ENCODE peak calls at places on chromosomes 12 and 14, in seven cellular contexts. H, D, Q, R, T, W and S are unnamed samples. For H3K4me1, the result is how much of the 10 kb centered on the place peaks cover.

GRCh38 chr14:98177551-98177950 is 1094.4 kb downstream of the BCL11B start:
- DNase-seq in H (peak), D (no peak), Q (no peak), R (no peak), T (no peak), W (no peak), S (no peak)

GRCh38 chr12:81375969-81376368 is 298.1 kb downstream of the ACSS3 start:
- DNase-seq in H (no peak), D (no peak), Q (no peak), R (no peak), T (no peak), W (no peak), S (no peak)

GRCh38 chr14:89337912-89338311 is 79.1 kb downstream of the FOXN3 start:
- DNase-seq in H (no peak), D (peak), Q (no peak), R (no peak), T (no peak), W (peak), S (peak)

GRCh38 chr14:103031956-103032355 is 25.4 kb downstream of the CDC42BPB start:
- DNase-seq in H (no peak), D (no peak), Q (no peak), R (no peak), T (peak), W (peak), S (peak)

GRCh38 chr12:29741342-29742241 is 42.1 kb downstream of the TMTC1 start:
- DNase-seq in H (no peak), D (no peak), Q (no peak), R (no peak), T (peak), W (no peak), S (peak)

GRCh38 chr12:117563007-117563406 is 201.6 kb upstream of the NOS1 start:
- DNase-seq in H (no peak), D (no peak), Q (no peak), R (no peak), T (no peak), W (no peak), S (no peak)

GRCh38 chr12:82090188-82090587 is 268.0 kb downstream of the CCDC59 start:
- DNase-seq in H (no peak), D (no peak), Q (no peak), R (no peak), T (no peak), W (no peak), S (no peak)

GRCh38 chr12:49824886-49825285 is 3.3 kb downstream of the NCKAP5L start:
- DNase-seq in H (no peak), D (no peak), Q (no peak), R (no peak), T (peak), W (peak), S (no peak)

GRCh38 chr12:68240079-68240478 is 13.3 kb downstream of the IL22 start:
- DNase-seq in H (no peak), D (no peak), Q (no peak), R (no peak), T (peak), W (peak), S (no peak)

GRCh38 chr14:61671086-61671485 is 24.2 kb upstream of the HIF1A start:
- DNase-seq in H (peak), D (no peak), Q (no peak), R (no peak), T (peak), W (no peak), S (peak)

GRCh38 chr12:124270671-124271070 is 24.2 kb upstream of the RFLNA start:
- DNase-seq in H (no peak), D (no peak), Q (no peak), R (no peak), T (no peak), W (no peak), S (no peak)

GRCh38 chr12:64733857-64734256 is 25.3 kb downstream of the GNS start:
- DNase-seq in H (no peak), D (no peak), Q (no peak), R (no peak), T (peak), W (peak), S (peak)

GRCh38 chr14:81147140-81147897 is 73.4 kb downstream of the GTF2A1 start:
- DNase-seq in H (no peak), D (no peak), Q (no peak), R (no peak), T (no peak), W (no peak), S (no peak)

GRCh38 chr12:119780786-119781434 is 96.2 kb downstream of the CIT start:
- DNase-seq in H (no peak), D (no peak), Q (no peak), R (no peak), T (peak), W (peak), S (peak)

GRCh38 chr14:37213016-37213415 is 15.3 kb downstream of the MIPOL1 start:
- DNase-seq in H (no peak), D (no peak), Q (no peak), R (no peak), T (peak), W (no peak), S (no peak)

GRCh38 chr12:7679251-7680045 is 13.7 kb upstream of the APOBEC1 start:
- DNase-seq in H (no peak), D (no peak), Q (no peak), R (no peak), T (peak), W (no peak), S (no peak)

GRCh38 chr12:103518899-103519298 is 23.1 kb upstream of the C12orf42 start:
- DNase-seq in H (no peak), D (no peak), Q (no peak), R (no peak), T (no peak), W (no peak), S (no peak)

GRCh38 chr12:29795715-29796114 is 12.0 kb upstream of the TMTC1 start:
- DNase-seq in H (no peak), D (no peak), Q (no peak), R (no peak), T (no peak), W (no peak), S (no peak)

GRCh38 chr14:24852312-24853060 is 197.5 kb downstream of the STXBP6 start:
- DNase-seq in H (no peak), D (no peak), Q (no peak), R (no peak), T (no peak), W (no peak), S (no peak)

GRCh38 chr12:16238661-16239060 is 38.8 kb downstream of the SLC15A5 start:
- DNase-seq in H (no peak), D (no peak), Q (no peak), R (no peak), T (no peak), W (no peak), S (no peak)

GRCh38 chr14:51155331-51155730 is 60.4 kb upstream of the TRIM9 start:
- DNase-seq in H (no peak), D (no peak), Q (no peak), R (no peak), T (no peak), W (no peak), S (no peak)

GRCh38 chr14:74278080-74278479 is 24.7 kb downstream of the ABCD4 start:
- DNase-seq in H (no peak), D (no peak), Q (no peak), R (no peak), T (no peak), W (no peak), S (no peak)

GRCh38 chr12:2688381-2688881 is 106.3 kb upstream of the FKBP4 start:
- DNase-seq in H (no peak), D (no peak), Q (no peak), R (no peak), T (no peak), W (no peak), S (no peak)

GRCh38 chr12:87812030-87812429 is 217.2 kb downstream of the C12orf50 start:
- DNase-seq in H (no peak), D (no peak), Q (no peak), R (no peak), T (no peak), W (no peak), S (no peak)

GRCh38 chr12:10621278-10621677 is 7.9 kb upstream of the MAGOHB start:
- DNase-seq in H (no peak), D (no peak), Q (no peak), R (no peak), T (no peak), W (no peak), S (no peak)

GRCh38 chr14:83425138-83425537 is 1891.5 kb upstream of the SEL1L start:
- DNase-seq in H (no peak), D (no peak), Q (no peak), R (no peak), T (no peak), W (no peak), S (no peak)

GRCh38 chr12:51591020-51591901 is at the start of gene SCN8A:
- DNase-seq in H (peak), D (no peak), Q (no peak), R (peak), T (peak), W (peak), S (peak)

GRCh38 chr12:79563021-79563739 is 127.6 kb downstream of the PAWR start:
- DNase-seq in H (no peak), D (no peak), Q (no peak), R (no peak), T (no peak), W (no peak), S (no peak)

GRCh38 chr14:22865424-22866215 is 5.9 kb upstream of the LRP10 start:
- DNase-seq in H (no peak), D (no peak), Q (no peak), R (no peak), T (no peak), W (no peak), S (no peak)

GRCh38 chr12:114611145-114612018 is 72.6 kb downstream of the TBX3 start:
- DNase-seq in H (no peak), D (no peak), Q (no peak), R (no peak), T (no peak), W (no peak), S (no peak)

GRCh38 chr12:65232490-65233077 is 45.9 kb upstream of the MSRB3 start:
- DNase-seq in H (no peak), D (no peak), Q (no peak), R (no peak), T (peak), W (no peak), S (no peak)

GRCh38 chr12:12985817-12986408 is 14.2 kb downstream of the HEBP1 start:
- DNase-seq in H (no peak), D (no peak), Q (no peak), R (no peak), T (peak), W (no peak), S (peak)

GRCh38 chr14:61866932-61867920 is 105.0 kb downstream of the SNAPC1 start:
- DNase-seq in H (no peak), D (no peak), Q (no peak), R (no peak), T (no peak), W (no peak), S (no peak)

GRCh38 chr12:129310346-129310745 is 457.1 kb downstream of the GLT1D1 start:
- DNase-seq in H (no peak), D (no peak), Q (no peak), R (no peak), T (no peak), W (no peak), S (no peak)

GRCh38 chr12:76790564-76791552 is 26.9 kb downstream of the ZDHHC17 start:
- DNase-seq in H (no peak), D (no peak), Q (no peak), R (no peak), T (peak), W (no peak), S (peak)

GRCh38 chr14:35336171-35337073 is 44.2 kb downstream of the PSMA6 start:
- DNase-seq in H (no peak), D (peak), Q (peak), R (peak), T (peak), W (peak), S (peak)

GRCh38 chr14:22532345-22533056 is 56.5 kb downstream of the DAD1 start:
- DNase-seq in H (no peak), D (no peak), Q (no peak), R (no peak), T (no peak), W (no peak), S (peak)

GRCh38 chr14:73761621-73762355 is 47.6 kb upstream of the PNMA1 start:
- DNase-seq in H (peak), D (no peak), Q (no peak), R (no peak), T (no peak), W (no peak), S (no peak)

DNA sequence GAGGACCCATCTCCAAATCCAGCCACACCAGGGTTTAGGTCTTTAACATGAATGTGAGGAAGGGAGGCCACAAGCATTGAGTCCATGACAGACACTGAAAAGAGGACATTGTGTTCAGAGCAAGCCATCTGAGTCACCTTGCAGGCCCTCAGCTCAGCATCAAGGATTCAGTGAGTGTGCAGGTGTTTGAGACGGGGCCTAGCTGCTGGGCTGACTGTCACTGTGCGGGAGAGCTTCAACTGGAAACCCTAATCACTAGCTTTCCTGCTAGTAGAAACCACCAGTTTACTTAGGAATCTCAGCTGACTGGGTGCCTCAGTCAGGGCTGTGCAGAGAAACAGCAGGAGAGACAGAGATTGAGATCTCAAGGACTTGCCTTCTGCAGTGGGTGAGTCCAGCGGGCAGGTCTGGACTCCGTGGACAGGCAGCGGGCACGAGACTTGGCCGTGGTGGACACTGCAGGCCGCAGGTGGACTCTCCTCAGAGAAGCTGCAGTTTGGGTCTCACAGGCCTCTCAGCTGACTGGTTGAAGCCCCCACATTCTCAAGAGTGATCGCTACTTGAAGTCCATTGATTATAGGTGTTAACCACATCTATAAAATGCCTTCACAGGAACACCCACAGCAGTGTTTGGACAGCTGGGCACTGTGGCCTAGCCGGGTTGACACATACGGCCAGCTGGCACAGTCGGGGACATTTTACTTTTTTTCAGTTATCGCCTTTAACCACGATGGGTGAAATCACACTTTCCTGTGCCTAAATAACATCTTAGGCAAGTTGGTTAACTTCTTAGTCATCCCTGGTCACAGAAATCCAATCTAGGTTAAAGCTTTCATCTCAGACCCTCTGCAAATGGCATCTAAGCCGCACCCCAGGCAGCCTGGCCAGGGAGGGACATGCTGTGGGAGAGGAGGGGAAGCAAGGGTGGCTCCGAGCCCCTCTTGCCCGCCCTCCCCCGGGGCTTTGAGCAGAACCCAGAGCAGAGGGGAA is 85.9 kb upstream of the DYNC1H1 start:
- DNase-seq in H (no peak), D (no peak), Q (no peak), R (no peak), T (no peak), W (peak), S (no peak)
- H3K4me1 ChIP-seq in H (half or more), D (under half), Q (under half), R (under half), T (under half), W (half or more), S (under half)

GRCh38 chr12:107032266-107032665 is 45.3 kb upstream of the MTERF2 start:
- DNase-seq in H (no peak), D (no peak), Q (no peak), R (no peak), T (no peak), W (no peak), S (no peak)
- H3K4me1 ChIP-seq in H (under half), D (half or more), Q (under half), R (under half), T (under half), W (under half), S (under half)

GRCh38 chr14:50045837-50046236 is 70.5 kb downstream of the VCPKMT start:
- DNase-seq in H (no peak), D (no peak), Q (no peak), R (no peak), T (no peak), W (no peak), S (no peak)

GRCh38 chr14:50047274-50047676 is 69.1 kb downstream of the VCPKMT start:
- DNase-seq in H (no peak), D (no peak), Q (no peak), R (no peak), T (peak), W (peak), S (no peak)

GRCh38 chr14:50041980-50042379 is 74.4 kb downstream of the VCPKMT start:
- DNase-seq in H (no peak), D (no peak), Q (no peak), R (no peak), T (no peak), W (no peak), S (no peak)

GRCh38 chr14:50045039-50045711 is 71.2 kb downstream of the VCPKMT start:
- DNase-seq in H (peak), D (peak), Q (peak), R (peak), T (peak), W (peak), S (peak)

GRCh38 chr14:50044040-50044651 is 72.2 kb downstream of the VCPKMT start:
- DNase-seq in H (no peak), D (no peak), Q (no peak), R (no peak), T (no peak), W (no peak), S (peak)
- H3K4me1 ChIP-seq in H (half or more), D (under half), Q (under half), R (under half), T (under half), W (under half), S (under half)

GRCh38 chr14:68666899-68667298 is 126.0 kb downstream of the ZFP36L1 start:
- DNase-seq in H (no peak), D (no peak), Q (no peak), R (no peak), T (no peak), W (no peak), S (no peak)
- H3K4me1 ChIP-seq in H (under half), D (half or more), Q (under half), R (half or more), T (under half), W (under half), S (half or more)

GRCh38 chr12:111394480-111394879 is 11.2 kb upstream of the SH2B3 start:
- DNase-seq in H (no peak), D (no peak), Q (no peak), R (no peak), T (no peak), W (no peak), S (no peak)
- H3K4me1 ChIP-seq in H (under half), D (under half), Q (under half), R (under half), T (under half), W (under half), S (under half)

GRCh38 chr12:115618105-115618504 is 659.4 kb downstream of the MED13L start:
- DNase-seq in H (no peak), D (no peak), Q (no peak), R (no peak), T (no peak), W (no peak), S (no peak)
- H3K4me1 ChIP-seq in H (under half), D (under half), Q (under half), R (under half), T (under half), W (under half), S (under half)

DNA sequence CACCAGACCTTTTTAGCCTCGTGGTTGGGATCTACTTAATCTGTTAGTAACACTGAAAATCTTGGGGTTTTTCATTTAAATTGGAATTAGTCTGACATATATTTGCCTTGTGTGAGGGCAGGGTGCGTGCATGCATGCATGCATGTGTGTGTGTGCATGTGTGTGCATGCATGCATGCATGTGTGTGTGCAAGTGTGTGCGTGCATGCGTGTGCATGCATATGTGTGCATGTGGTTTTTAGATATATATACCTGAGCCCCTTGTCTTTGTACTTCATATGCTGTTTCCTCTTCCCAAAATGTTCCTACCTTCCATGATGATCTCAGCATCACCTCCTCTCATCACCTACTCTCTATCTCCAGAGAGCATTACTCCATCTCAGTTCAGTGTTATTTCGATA is 66.3 kb upstream of the BCL11B start:
- DNase-seq in H (no peak), D (no peak), Q (no peak), R (no peak), T (no peak), W (no peak), S (no peak)
- H3K4me1 ChIP-seq in H (under half), D (under half), Q (under half), R (under half), T (under half), W (under half), S (under half)

GRCh38 chr14:20493634-20494033 is 11.7 kb upstream of the RNASE10 start:
- DNase-seq in H (no peak), D (no peak), Q (no peak), R (no peak), T (no peak), W (peak), S (no peak)
- H3K4me1 ChIP-seq in H (under half), D (under half), Q (under half), R (under half), T (under half), W (under half), S (under half)

GRCh38 chr12:52925717-52926595 is 21.1 kb upstream of the KRT8 start:
- DNase-seq in H (no peak), D (no peak), Q (no peak), R (no peak), T (no peak), W (peak), S (no peak)
- H3K4me1 ChIP-seq in H (under half), D (under half), Q (under half), R (under half), T (under half), W (under half), S (under half)

DNA sequence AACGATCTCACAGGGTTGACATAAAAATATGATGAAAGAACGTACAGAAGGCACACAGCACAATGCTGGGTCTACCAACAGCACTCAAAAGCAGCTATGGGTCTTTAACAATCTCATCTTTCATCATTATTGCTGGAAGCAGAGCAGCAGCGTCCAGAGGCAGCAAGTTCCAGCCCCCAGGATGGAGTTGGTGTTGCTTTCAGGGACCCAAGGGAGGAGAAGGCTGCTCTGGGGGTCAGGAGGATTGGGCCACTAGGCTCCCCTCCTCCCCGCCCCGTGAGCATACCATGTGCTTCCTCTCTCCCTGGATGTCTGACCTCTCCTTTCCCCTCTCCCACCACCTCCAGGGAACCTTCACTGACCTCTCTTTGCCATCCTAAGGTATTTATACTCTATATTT is 13.3 kb downstream of the KCTD10 start:
- DNase-seq in H (no peak), D (no peak), Q (no peak), R (no peak), T (no peak), W (no peak), S (no peak)
- H3K4me1 ChIP-seq in H (under half), D (half or more), Q (under half), R (half or more), T (half or more), W (under half), S (half or more)